ENCODE peak calls at places on chromosomes 11 and 22, in seven cellular contexts. V is HuH-7; G is stimulated activated CD8-positive, alpha-beta memory T cell treated with anti-CD3 and anti-CD28 coated beads, Interleukin-15, amount 100 ng/mL, for 1 hour; P is lower lobe of right lung; E is tibial artery; S is AG10803; R is HTR-8/SVneo. B is an unnamed sample.

GRCh38 chr11:102552447-102553200 is 22.1 kb upstream of the MMP7 start:
- DNase-seq in V (no peak), G (no peak), P (no peak), E (no peak), S (peak; percentile 6), R (peak; percentile 24), B (no peak)

GRCh38 chr11:94823127-94823732 is 55.1 kb downstream of the AMOTL1 start:
- DNase-seq in V (no peak), G (no peak), P (no peak), E (no peak), S (no peak), R (no peak), B (no peak)

GRCh38 chr22:20943104-20943933 is 23.7 kb upstream of the AIFM3 start:
- DNase-seq in V (no peak), G (no peak), P (no peak), E (no peak), S (no peak), R (no peak), B (no peak)

GRCh38 chr11:58788355-58789023 is 56.0 kb downstream of the GLYATL2 start:
- DNase-seq in V (peak; percentile 10), G (no peak), P (no peak), E (no peak), S (peak; percentile 60), R (peak; percentile 43), B (peak; percentile 15)

GRCh38 chr22:42960146-42960509 is 54.8 kb downstream of the PACSIN2 start:
- DNase-seq in V (no peak), G (no peak), P (no peak), E (no peak), S (no peak), R (no peak), B (no peak)

GRCh38 chr11:65891180-65892136 is 985 bp downstream of the CCDC85B start:
- DNase-seq in V (no peak), G (no peak), P (peak; percentile 62), E (peak; percentile 46), S (no peak), R (no peak), B (no peak)

GRCh38 chr11:10004526-10005113 is 289.4 kb downstream of the SBF2 start:
- DNase-seq in V (no peak), G (no peak), P (no peak), E (no peak), S (peak; percentile 54), R (no peak), B (no peak)

GRCh38 chr22:22516992-22517391 is 3.1 kb downstream of the ZNF280A start:
- DNase-seq in V (no peak), G (no peak), P (no peak), E (no peak), S (no peak), R (no peak), B (no peak)

GRCh38 chr22:23236026-23236425 is 55.7 kb downstream of the BCR start:
- DNase-seq in V (no peak), G (no peak), P (no peak), E (no peak), S (no peak), R (no peak), B (no peak)

GRCh38 chr11:1515082-1516060 is 28.8 kb upstream of the MOB2 start:
- DNase-seq in V (peak; percentile 99), G (peak; percentile 55), P (peak; percentile 81), E (peak; percentile 72), S (peak; percentile 43), R (peak; percentile 88), B (peak; percentile 59)

GRCh38 chr11:1228921-1229451 is 6.1 kb downstream of the MUC5B start:
- DNase-seq in V (no peak), G (no peak), P (no peak), E (no peak), S (no peak), R (no peak), B (no peak)

GRCh38 chr11:68043029-68043348 is 4.2 kb downstream of the TCIRG1 start:
- DNase-seq in V (no peak), G (no peak), P (peak; percentile 43), E (no peak), S (no peak), R (no peak), B (no peak)

GRCh38 chr22:30248484-30248883 is 1.9 kb upstream of the LIF start:
- DNase-seq in V (no peak), G (no peak), P (no peak), E (no peak), S (no peak), R (no peak), B (no peak)

GRCh38 chr11:57514538-57515331 is 767 bp downstream of the SLC43A1 start:
- DNase-seq in V (peak; percentile 98), G (no peak), P (peak; percentile 78), E (peak; percentile 72), S (peak; percentile 21), R (no peak), B (no peak)

GRCh38 chr11:34819740-34820482 is 96.3 kb downstream of the APIP start:
- DNase-seq in V (no peak), G (no peak), P (no peak), E (no peak), S (no peak), R (no peak), B (no peak)

GRCh38 chr11:10918698-10919097 is 60.8 kb upstream of the ZBED5 start:
- DNase-seq in V (no peak), G (no peak), P (no peak), E (no peak), S (no peak), R (no peak), B (no peak)

GRCh38 chr11:134380785-134381184 is 31.3 kb downstream of the B3GAT1 start:
- DNase-seq in V (no peak), G (no peak), P (no peak), E (no peak), S (no peak), R (no peak), B (no peak)

GRCh38 chr11:126544311-126545056 is 189.0 kb downstream of the ST3GAL4 start:
- DNase-seq in V (no peak), G (no peak), P (no peak), E (no peak), S (peak; percentile 71), R (peak; percentile 28), B (no peak)

GRCh38 chr11:126452256-126452655 is 96.8 kb downstream of the ST3GAL4 start:
- DNase-seq in V (no peak), G (no peak), P (no peak), E (no peak), S (no peak), R (no peak), B (no peak)

GRCh38 chr22:16781764-16782329 is 43.4 kb downstream of the XKR3 start:
- DNase-seq in V (no peak), G (no peak), P (no peak), E (no peak), S (no peak), R (no peak), B (no peak)

GRCh38 chr11:107750313-107750712 is 38.5 kb upstream of the SLN start:
- DNase-seq in V (no peak), G (no peak), P (no peak), E (no peak), S (no peak), R (no peak), B (no peak)